ENCODE peak calls at places on chromosomes 7 and 10, in four cellular contexts. One of them, this sample, is unnamed.
A peak's percentile ranks its signal among the peaks of the same experiment; 100 is the strongest.

GRCh38 chr7:133602291-133602690 is 349.4 kb downstream of the EXOC4 start:
- DNase-seq in progenitor cell of endocrine pancreas: no peak
- DNase-seq in left ventricle myocardium inferior: no peak
- DNase-seq in CD4-positive, alpha-beta T cell: no peak
- DNase-seq in this sample: no peak

GRCh38 chr7:5377279-5377678 is 46.4 kb downstream of the TNRC18 start:
- DNase-seq in progenitor cell of endocrine pancreas: no peak
- DNase-seq in left ventricle myocardium inferior: no peak
- DNase-seq in CD4-positive, alpha-beta T cell: no peak
- DNase-seq in this sample: no peak

GRCh38 chr7:126157391-126157790 is 1095.3 kb downstream of the GRM8 start:
- DNase-seq in progenitor cell of endocrine pancreas: no peak
- DNase-seq in left ventricle myocardium inferior: no peak
- DNase-seq in CD4-positive, alpha-beta T cell: no peak
- DNase-seq in this sample: no peak

GRCh38 chr10:114319406-114320248 is 80.6 kb downstream of the VWA2 start:
- DNase-seq in progenitor cell of endocrine pancreas: no peak
- DNase-seq in left ventricle myocardium inferior: no peak
- DNase-seq in CD4-positive, alpha-beta T cell: no peak
- DNase-seq in this sample: no peak

GRCh38 chr7:134283972-134284371 is 32.8 kb downstream of the SLC35B4 start:
- DNase-seq in progenitor cell of endocrine pancreas: no peak
- DNase-seq in left ventricle myocardium inferior: no peak
- DNase-seq in CD4-positive, alpha-beta T cell: no peak
- DNase-seq in this sample: no peak

GRCh38 chr10:77586719-77587423 is 50.7 kb downstream of the KCNMA1 start:
- DNase-seq in progenitor cell of endocrine pancreas: no peak
- DNase-seq in left ventricle myocardium inferior: no peak
- DNase-seq in CD4-positive, alpha-beta T cell: no peak
- DNase-seq in this sample: peak; percentile 74

GRCh38 chr10:100516847-100517246 is 2.8 kb downstream of the SEC31B start:
- DNase-seq in progenitor cell of endocrine pancreas: no peak
- DNase-seq in left ventricle myocardium inferior: no peak
- DNase-seq in CD4-positive, alpha-beta T cell: no peak
- DNase-seq in this sample: peak; percentile 54

GRCh38 chr7:103011650-103012049 is 62.9 kb downstream of the FBXL13 start:
- DNase-seq in progenitor cell of endocrine pancreas: no peak
- DNase-seq in left ventricle myocardium inferior: no peak
- DNase-seq in CD4-positive, alpha-beta T cell: no peak
- DNase-seq in this sample: no peak

GRCh38 chr10:124005991-124006392 is 87.4 kb downstream of the CHST15 start:
- DNase-seq in progenitor cell of endocrine pancreas: no peak
- DNase-seq in left ventricle myocardium inferior: no peak
- DNase-seq in CD4-positive, alpha-beta T cell: no peak
- DNase-seq in this sample: no peak

GRCh38 chr10:52308251-52309031 is 5.6 kb upstream of the DKK1 start:
- DNase-seq in progenitor cell of endocrine pancreas: peak; percentile 29
- DNase-seq in left ventricle myocardium inferior: peak; percentile 32
- DNase-seq in CD4-positive, alpha-beta T cell: no peak
- DNase-seq in this sample: peak; percentile 47

GRCh38 chr7:40634118-40634517 is 499.3 kb downstream of the SUGCT start:
- DNase-seq in progenitor cell of endocrine pancreas: no peak
- DNase-seq in left ventricle myocardium inferior: no peak
- DNase-seq in CD4-positive, alpha-beta T cell: no peak
- DNase-seq in this sample: no peak

GRCh38 chr10:122282253-122282671 is 11.2 kb downstream of the BTBD16 start:
- DNase-seq in progenitor cell of endocrine pancreas: no peak
- DNase-seq in left ventricle myocardium inferior: no peak
- DNase-seq in CD4-positive, alpha-beta T cell: no peak
- DNase-seq in this sample: no peak

GRCh38 chr7:151248191-151249033 is at the start of gene SMARCD3:
- DNase-seq in progenitor cell of endocrine pancreas: peak; percentile 85
- DNase-seq in left ventricle myocardium inferior: peak; percentile 83
- DNase-seq in CD4-positive, alpha-beta T cell: peak; percentile 49
- DNase-seq in this sample: peak; percentile 62

GRCh38 chr7:94760702-94761101 is 104.8 kb upstream of the SGCE start:
- DNase-seq in progenitor cell of endocrine pancreas: no peak
- DNase-seq in left ventricle myocardium inferior: no peak
- DNase-seq in CD4-positive, alpha-beta T cell: no peak
- DNase-seq in this sample: no peak

GRCh38 chr10:88879754-88880286 is at the start of gene STAMBPL1:
- DNase-seq in progenitor cell of endocrine pancreas: no peak
- DNase-seq in left ventricle myocardium inferior: no peak
- DNase-seq in CD4-positive, alpha-beta T cell: peak; percentile 73
- DNase-seq in this sample: no peak

GRCh38 chr10:83934062-83934461 is 205.2 kb upstream of the GHITM start:
- DNase-seq in progenitor cell of endocrine pancreas: no peak
- DNase-seq in left ventricle myocardium inferior: no peak
- DNase-seq in CD4-positive, alpha-beta T cell: no peak
- DNase-seq in this sample: no peak

GRCh38 chr10:63213489-63213888 is 80.4 kb downstream of the NRBF2 start:
- DNase-seq in progenitor cell of endocrine pancreas: no peak
- DNase-seq in left ventricle myocardium inferior: no peak
- DNase-seq in CD4-positive, alpha-beta T cell: no peak
- DNase-seq in this sample: no peak

GRCh38 chr7:68073701-68074100 is 1077.1 kb downstream of the TYW1 start:
- DNase-seq in progenitor cell of endocrine pancreas: no peak
- DNase-seq in left ventricle myocardium inferior: no peak
- DNase-seq in CD4-positive, alpha-beta T cell: no peak
- DNase-seq in this sample: no peak

GRCh38 chr7:44225566-44226395 is 25.0 kb downstream of the YKT6 start:
- DNase-seq in progenitor cell of endocrine pancreas: no peak
- DNase-seq in left ventricle myocardium inferior: no peak
- DNase-seq in CD4-positive, alpha-beta T cell: no peak
- DNase-seq in this sample: no peak

GRCh38 chr7:141889323-141889722 is 26.9 kb upstream of the OR9A4 start:
- DNase-seq in progenitor cell of endocrine pancreas: no peak
- DNase-seq in left ventricle myocardium inferior: no peak
- DNase-seq in CD4-positive, alpha-beta T cell: no peak
- DNase-seq in this sample: no peak

GRCh38 chr10:48937796-48938195 is 1.8 kb downstream of the LRRC18 start:
- DNase-seq in progenitor cell of endocrine pancreas: no peak
- DNase-seq in left ventricle myocardium inferior: no peak
- DNase-seq in CD4-positive, alpha-beta T cell: no peak
- DNase-seq in this sample: no peak

GRCh38 chr10:100784126-100784525 is 38.7 kb downstream of the PAX2 start:
- DNase-seq in progenitor cell of endocrine pancreas: no peak
- DNase-seq in left ventricle myocardium inferior: no peak
- DNase-seq in CD4-positive, alpha-beta T cell: no peak
- DNase-seq in this sample: no peak

GRCh38 chr10:72218329-72218728 is 2.3 kb upstream of the ASCC1 start:
- DNase-seq in progenitor cell of endocrine pancreas: no peak
- DNase-seq in left ventricle myocardium inferior: no peak
- DNase-seq in CD4-positive, alpha-beta T cell: no peak
- DNase-seq in this sample: no peak

GRCh38 chr7:4809691-4810090 is 34.3 kb downstream of the AP5Z1 start:
- DNase-seq in progenitor cell of endocrine pancreas: no peak
- DNase-seq in left ventricle myocardium inferior: no peak
- DNase-seq in CD4-positive, alpha-beta T cell: no peak
- DNase-seq in this sample: no peak

GRCh38 chr7:116500071-116500853 is 724 bp downstream of the CAV2 start:
- DNase-seq in progenitor cell of endocrine pancreas: no peak
- DNase-seq in left ventricle myocardium inferior: peak; percentile 37
- DNase-seq in CD4-positive, alpha-beta T cell: peak; percentile 1
- DNase-seq in this sample: peak; percentile 32

GRCh38 chr7:128020161-128020560 is 11.1 kb downstream of the LRRC4 start:
- DNase-seq in progenitor cell of endocrine pancreas: no peak
- DNase-seq in left ventricle myocardium inferior: no peak
- DNase-seq in CD4-positive, alpha-beta T cell: no peak
- DNase-seq in this sample: no peak

GRCh38 chr7:12111461-12112405 is 99.4 kb upstream of the TMEM106B start:
- DNase-seq in progenitor cell of endocrine pancreas: peak; percentile 9
- DNase-seq in left ventricle myocardium inferior: no peak
- DNase-seq in CD4-positive, alpha-beta T cell: no peak
- DNase-seq in this sample: no peak

GRCh38 chr7:36037121-36037662 is 115.9 kb upstream of the EEPD1 start:
- DNase-seq in progenitor cell of endocrine pancreas: no peak
- DNase-seq in left ventricle myocardium inferior: peak; percentile 50
- DNase-seq in CD4-positive, alpha-beta T cell: no peak
- DNase-seq in this sample: no peak

GRCh38 chr7:36117201-36117840 is 35.7 kb upstream of the EEPD1 start:
- DNase-seq in progenitor cell of endocrine pancreas: no peak
- DNase-seq in left ventricle myocardium inferior: no peak
- DNase-seq in CD4-positive, alpha-beta T cell: no peak
- DNase-seq in this sample: no peak

GRCh38 chr7:158030566-158030965 is 557.1 kb downstream of the PTPRN2 start:
- DNase-seq in progenitor cell of endocrine pancreas: no peak
- DNase-seq in left ventricle myocardium inferior: no peak
- DNase-seq in CD4-positive, alpha-beta T cell: no peak
- DNase-seq in this sample: no peak

GRCh38 chr7:12212051-12212485 is 974 bp downstream of the TMEM106B start:
- DNase-seq in progenitor cell of endocrine pancreas: no peak
- DNase-seq in left ventricle myocardium inferior: no peak
- DNase-seq in CD4-positive, alpha-beta T cell: no peak
- DNase-seq in this sample: no peak

GRCh38 chr10:22230331-22230833 is 12.6 kb upstream of the EBLN1 start:
- DNase-seq in progenitor cell of endocrine pancreas: no peak
- DNase-seq in left ventricle myocardium inferior: no peak
- DNase-seq in CD4-positive, alpha-beta T cell: peak; percentile 11
- DNase-seq in this sample: no peak

GRCh38 chr7:102393467-102393866 is 2.7 kb upstream of the PRKRIP1 start:
- DNase-seq in progenitor cell of endocrine pancreas: no peak
- DNase-seq in left ventricle myocardium inferior: no peak
- DNase-seq in CD4-positive, alpha-beta T cell: no peak
- DNase-seq in this sample: no peak

GRCh38 chr7:50552921-50553320 is 12.3 kb downstream of the DDC start:
- DNase-seq in progenitor cell of endocrine pancreas: peak; percentile 70
- DNase-seq in left ventricle myocardium inferior: no peak
- DNase-seq in CD4-positive, alpha-beta T cell: no peak
- DNase-seq in this sample: no peak

GRCh38 chr7:98265841-98266271 is 13.8 kb upstream of the TECPR1 start:
- DNase-seq in progenitor cell of endocrine pancreas: no peak
- DNase-seq in left ventricle myocardium inferior: no peak
- DNase-seq in CD4-positive, alpha-beta T cell: no peak
- DNase-seq in this sample: no peak

GRCh38 chr7:98267305-98267704 is 14.2 kb upstream of the BRI3 start:
- DNase-seq in progenitor cell of endocrine pancreas: no peak
- DNase-seq in left ventricle myocardium inferior: no peak
- DNase-seq in CD4-positive, alpha-beta T cell: no peak
- DNase-seq in this sample: no peak

DNA sequence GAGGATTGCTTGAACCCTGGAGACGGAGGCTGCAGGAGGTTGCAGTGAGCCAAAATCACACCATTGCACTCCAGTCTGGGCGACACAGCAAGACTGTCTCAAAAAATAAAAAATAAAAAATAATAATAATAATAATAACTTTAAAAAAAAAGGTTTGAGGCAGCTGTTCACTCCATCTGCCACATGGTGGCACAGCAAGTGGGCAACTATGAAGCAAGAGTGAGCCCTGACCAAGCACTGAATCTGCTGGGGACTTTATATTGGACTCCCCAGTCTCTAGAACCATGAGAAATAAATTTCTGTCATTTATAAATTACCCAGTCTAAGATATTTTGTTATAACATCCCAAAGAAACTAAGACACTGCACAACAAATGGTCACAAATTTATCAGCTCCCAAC is 14.6 kb upstream of the BRI3 start:
- DNase-seq in progenitor cell of endocrine pancreas: no peak
- DNase-seq in left ventricle myocardium inferior: no peak
- DNase-seq in CD4-positive, alpha-beta T cell: no peak
- DNase-seq in this sample: no peak
- TF ChIP-seq CTCF in progenitor cell of endocrine pancreas: peak; percentile 37
- TF ChIP-seq CTCF in left ventricle myocardium inferior: peak; percentile 41
- TF ChIP-seq CTCF in CD4-positive, alpha-beta T cell: no peak
- TF ChIP-seq CTCF in this sample: peak; percentile 43

GRCh38 chr10:111344804-111345203 is 268.0 kb downstream of the ADRA2A start:
- DNase-seq in progenitor cell of endocrine pancreas: no peak
- DNase-seq in left ventricle myocardium inferior: no peak
- DNase-seq in CD4-positive, alpha-beta T cell: no peak
- DNase-seq in this sample: no peak
- TF ChIP-seq CTCF in progenitor cell of endocrine pancreas: peak; percentile 51
- TF ChIP-seq CTCF in left ventricle myocardium inferior: peak; percentile 36
- TF ChIP-seq CTCF in CD4-positive, alpha-beta T cell: no peak
- TF ChIP-seq CTCF in this sample: peak; percentile 14

GRCh38 chr10:3763035-3763456 is 22.0 kb downstream of the KLF6 start:
- DNase-seq in progenitor cell of endocrine pancreas: no peak
- DNase-seq in left ventricle myocardium inferior: no peak
- DNase-seq in CD4-positive, alpha-beta T cell: no peak
- DNase-seq in this sample: no peak
- TF ChIP-seq CTCF in progenitor cell of endocrine pancreas: no peak
- TF ChIP-seq CTCF in left ventricle myocardium inferior: no peak
- TF ChIP-seq CTCF in CD4-positive, alpha-beta T cell: no peak
- TF ChIP-seq CTCF in this sample: no peak

GRCh38 chr7:27377988-27378387 is 135.4 kb downstream of the EVX1 start:
- DNase-seq in progenitor cell of endocrine pancreas: no peak
- DNase-seq in left ventricle myocardium inferior: no peak
- DNase-seq in CD4-positive, alpha-beta T cell: no peak
- DNase-seq in this sample: no peak
- TF ChIP-seq CTCF in progenitor cell of endocrine pancreas: no peak
- TF ChIP-seq CTCF in left ventricle myocardium inferior: no peak
- TF ChIP-seq CTCF in CD4-positive, alpha-beta T cell: no peak
- TF ChIP-seq CTCF in this sample: no peak

GRCh38 chr10:103235775-103236174 is 9.9 kb upstream of the RPEL1 start:
- DNase-seq in progenitor cell of endocrine pancreas: no peak
- DNase-seq in left ventricle myocardium inferior: no peak
- DNase-seq in CD4-positive, alpha-beta T cell: no peak
- DNase-seq in this sample: no peak

GRCh38 chr10:103232772-103233488 is 12.8 kb upstream of the RPEL1 start:
- DNase-seq in progenitor cell of endocrine pancreas: no peak
- DNase-seq in left ventricle myocardium inferior: no peak
- DNase-seq in CD4-positive, alpha-beta T cell: no peak
- DNase-seq in this sample: no peak

GRCh38 chr10:103241262-103242011 is 4.2 kb upstream of the RPEL1 start:
- DNase-seq in progenitor cell of endocrine pancreas: no peak
- DNase-seq in left ventricle myocardium inferior: no peak
- DNase-seq in CD4-positive, alpha-beta T cell: no peak
- DNase-seq in this sample: peak; percentile 24

DNA sequence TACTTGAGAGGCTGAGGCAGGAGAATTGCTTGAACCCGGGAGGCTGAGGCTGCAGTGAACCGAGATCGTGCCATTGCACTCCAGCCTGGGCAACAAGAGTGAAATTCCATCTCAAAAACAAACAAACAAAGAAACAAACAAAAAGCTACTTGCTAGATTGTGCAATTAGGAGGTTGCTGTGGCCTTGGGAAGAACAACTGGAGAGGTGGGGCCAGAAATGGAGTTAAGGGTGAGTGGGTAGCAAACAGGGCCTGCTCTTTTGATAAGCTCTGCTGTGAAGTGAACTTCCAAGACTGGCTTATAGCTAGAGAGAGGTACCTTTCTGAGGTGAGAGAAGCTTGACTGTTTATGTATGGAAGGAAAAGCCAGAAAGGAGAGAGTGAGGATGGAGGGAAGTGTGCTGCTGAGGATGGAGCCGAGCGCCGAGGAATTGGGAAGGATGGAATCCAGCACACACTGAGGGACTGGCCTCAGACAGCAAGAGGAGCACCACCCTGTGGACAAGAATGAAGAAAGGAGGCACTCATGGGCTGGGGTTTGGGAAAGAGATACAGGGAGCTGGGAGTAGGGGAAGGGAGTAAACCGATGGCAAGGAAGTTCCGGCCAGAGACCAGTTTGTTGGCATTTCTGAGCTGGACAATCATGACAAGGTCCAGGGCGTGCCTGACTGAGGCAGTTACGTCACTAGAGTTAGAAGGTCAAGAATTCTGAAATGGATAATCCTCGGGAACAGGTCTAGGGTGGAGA is 7.0 kb upstream of the RPEL1 start:
- DNase-seq in progenitor cell of endocrine pancreas: no peak
- DNase-seq in left ventricle myocardium inferior: no peak
- DNase-seq in CD4-positive, alpha-beta T cell: no peak
- DNase-seq in this sample: no peak
- TF ChIP-seq CTCF in progenitor cell of endocrine pancreas: peak; percentile 13
- TF ChIP-seq CTCF in left ventricle myocardium inferior: peak; percentile 57
- TF ChIP-seq CTCF in CD4-positive, alpha-beta T cell: no peak
- TF ChIP-seq CTCF in this sample: peak; percentile 9